ENCODE peak calls at places on chromosomes 6 and 20, in eight cellular contexts. One of them, this sample, is unnamed.

GRCh38 chr6:100160913-100161312 is 166.9 kb upstream of the MCHR2 start:
- DNase-seq in Peyer's patch: no peak
- DNase-seq in bronchial epithelial cell: no peak
- DNase-seq in fibroblast of mammary gland: no peak
- DNase-seq in cardiac muscle cell: no peak
- DNase-seq in skeletal muscle cell: no peak
- DNase-seq in GM23248: no peak
- DNase-seq in PC-9: no peak
- DNase-seq in this sample: no peak

GRCh38 chr6:140774080-140774505 is 1358.6 kb upstream of the GJE1 start:
- DNase-seq in Peyer's patch: no peak
- DNase-seq in bronchial epithelial cell: peak
- DNase-seq in fibroblast of mammary gland: peak
- DNase-seq in cardiac muscle cell: peak
- DNase-seq in skeletal muscle cell: peak
- DNase-seq in GM23248: peak
- DNase-seq in PC-9: no peak
- DNase-seq in this sample: no peak

GRCh38 chr6:33851959-33852358 is 48.2 kb upstream of the MLN start:
- DNase-seq in Peyer's patch: peak
- DNase-seq in bronchial epithelial cell: peak
- DNase-seq in fibroblast of mammary gland: peak
- DNase-seq in cardiac muscle cell: peak
- DNase-seq in skeletal muscle cell: no peak
- DNase-seq in GM23248: peak
- DNase-seq in PC-9: no peak
- DNase-seq in this sample: no peak

GRCh38 chr20:15111654-15112053 is 774.2 kb upstream of the FLRT3 start:
- DNase-seq in Peyer's patch: no peak
- DNase-seq in bronchial epithelial cell: no peak
- DNase-seq in fibroblast of mammary gland: no peak
- DNase-seq in cardiac muscle cell: no peak
- DNase-seq in skeletal muscle cell: no peak
- DNase-seq in GM23248: no peak
- DNase-seq in PC-9: no peak
- DNase-seq in this sample: no peak

GRCh38 chr20:63417213-63418120 is 55.0 kb downstream of the KCNQ2 start:
- DNase-seq in Peyer's patch: no peak
- DNase-seq in bronchial epithelial cell: no peak
- DNase-seq in fibroblast of mammary gland: no peak
- DNase-seq in cardiac muscle cell: no peak
- DNase-seq in skeletal muscle cell: no peak
- DNase-seq in GM23248: no peak
- DNase-seq in PC-9: no peak
- DNase-seq in this sample: no peak

GRCh38 chr6:101114703-101115102 is 233.6 kb upstream of the ASCC3 start:
- DNase-seq in Peyer's patch: peak
- DNase-seq in bronchial epithelial cell: peak
- DNase-seq in fibroblast of mammary gland: peak
- DNase-seq in cardiac muscle cell: peak
- DNase-seq in skeletal muscle cell: no peak
- DNase-seq in GM23248: peak
- DNase-seq in PC-9: no peak
- DNase-seq in this sample: peak

GRCh38 chr6:47414517-47415167 is 62.9 kb upstream of the CD2AP start:
- DNase-seq in Peyer's patch: no peak
- DNase-seq in bronchial epithelial cell: peak
- DNase-seq in fibroblast of mammary gland: peak
- DNase-seq in cardiac muscle cell: peak
- DNase-seq in skeletal muscle cell: no peak
- DNase-seq in GM23248: peak
- DNase-seq in PC-9: peak
- DNase-seq in this sample: peak

GRCh38 chr20:32112862-32113261 is 3.3 kb downstream of the TM9SF4 start:
- DNase-seq in Peyer's patch: peak
- DNase-seq in bronchial epithelial cell: peak
- DNase-seq in fibroblast of mammary gland: no peak
- DNase-seq in cardiac muscle cell: no peak
- DNase-seq in skeletal muscle cell: no peak
- DNase-seq in GM23248: no peak
- DNase-seq in PC-9: no peak
- DNase-seq in this sample: no peak

GRCh38 chr6:1960484-1961142 is 284.8 kb downstream of the GMDS start:
- DNase-seq in Peyer's patch: no peak
- DNase-seq in bronchial epithelial cell: peak
- DNase-seq in fibroblast of mammary gland: no peak
- DNase-seq in cardiac muscle cell: no peak
- DNase-seq in skeletal muscle cell: no peak
- DNase-seq in GM23248: no peak
- DNase-seq in PC-9: no peak
- DNase-seq in this sample: no peak

GRCh38 chr6:22636450-22636849 is 67.1 kb downstream of the HDGFL1 start:
- DNase-seq in Peyer's patch: no peak
- DNase-seq in bronchial epithelial cell: no peak
- DNase-seq in fibroblast of mammary gland: no peak
- DNase-seq in cardiac muscle cell: no peak
- DNase-seq in skeletal muscle cell: no peak
- DNase-seq in GM23248: no peak
- DNase-seq in PC-9: no peak
- DNase-seq in this sample: no peak

GRCh38 chr6:159929819-159930218 is 39.0 kb downstream of the MAS1 start:
- DNase-seq in Peyer's patch: no peak
- DNase-seq in bronchial epithelial cell: peak
- DNase-seq in fibroblast of mammary gland: no peak
- DNase-seq in cardiac muscle cell: peak
- DNase-seq in skeletal muscle cell: no peak
- DNase-seq in GM23248: no peak
- DNase-seq in PC-9: no peak
- DNase-seq in this sample: no peak

GRCh38 chr6:161418458-161418945 is 144.6 kb upstream of the AGPAT4 start:
- DNase-seq in Peyer's patch: no peak
- DNase-seq in bronchial epithelial cell: peak
- DNase-seq in fibroblast of mammary gland: peak
- DNase-seq in cardiac muscle cell: peak
- DNase-seq in skeletal muscle cell: peak
- DNase-seq in GM23248: peak
- DNase-seq in PC-9: peak
- DNase-seq in this sample: peak

GRCh38 chr6:166761801-166762200 is 134.8 kb upstream of the RPS6KA2 start:
- DNase-seq in Peyer's patch: no peak
- DNase-seq in bronchial epithelial cell: no peak
- DNase-seq in fibroblast of mammary gland: no peak
- DNase-seq in cardiac muscle cell: no peak
- DNase-seq in skeletal muscle cell: no peak
- DNase-seq in GM23248: no peak
- DNase-seq in PC-9: no peak
- DNase-seq in this sample: no peak

GRCh38 chr6:166754218-166755030 is 127.4 kb upstream of the RPS6KA2 start:
- DNase-seq in Peyer's patch: no peak
- DNase-seq in bronchial epithelial cell: no peak
- DNase-seq in fibroblast of mammary gland: no peak
- DNase-seq in cardiac muscle cell: no peak
- DNase-seq in skeletal muscle cell: no peak
- DNase-seq in GM23248: no peak
- DNase-seq in PC-9: no peak
- DNase-seq in this sample: no peak

GRCh38 chr6:166757226-166758135 is 130.4 kb upstream of the RPS6KA2 start:
- DNase-seq in Peyer's patch: no peak
- DNase-seq in bronchial epithelial cell: peak
- DNase-seq in fibroblast of mammary gland: peak
- DNase-seq in cardiac muscle cell: peak
- DNase-seq in skeletal muscle cell: peak
- DNase-seq in GM23248: peak
- DNase-seq in PC-9: no peak
- DNase-seq in this sample: no peak

GRCh38 chr6:166760288-166760687 is 133.2 kb upstream of the RPS6KA2 start:
- DNase-seq in Peyer's patch: no peak
- DNase-seq in bronchial epithelial cell: no peak
- DNase-seq in fibroblast of mammary gland: no peak
- DNase-seq in cardiac muscle cell: no peak
- DNase-seq in skeletal muscle cell: no peak
- DNase-seq in GM23248: no peak
- DNase-seq in PC-9: no peak
- DNase-seq in this sample: no peak

DNA sequence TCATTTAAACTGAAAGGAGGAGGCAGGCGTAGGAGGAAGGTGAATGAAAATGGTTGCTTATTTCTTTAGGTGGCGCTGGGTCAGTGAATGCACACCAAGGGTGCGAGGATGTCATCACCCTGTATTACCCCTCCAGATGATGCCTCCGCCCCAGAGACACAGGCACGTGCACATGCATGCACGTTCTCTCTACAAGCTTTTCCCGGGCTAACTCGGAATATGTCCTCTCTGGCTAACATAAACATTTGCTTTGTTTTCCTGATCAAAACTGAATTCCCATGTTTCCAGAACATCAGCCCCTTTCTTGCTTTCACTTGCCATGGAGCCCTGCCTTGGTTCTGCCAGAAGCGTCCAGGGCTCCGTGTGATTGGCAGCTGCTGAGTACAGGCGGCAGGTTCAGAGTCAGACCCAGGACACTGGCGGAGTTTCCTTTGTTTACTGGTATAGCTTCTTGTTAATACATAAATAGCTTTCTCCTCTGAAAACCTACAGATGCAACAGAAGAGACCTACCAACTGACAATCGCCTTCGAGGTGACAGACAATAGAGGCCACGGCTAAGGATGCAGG is 131.2 kb upstream of the RPS6KA2 start:
- DNase-seq in Peyer's patch: no peak
- DNase-seq in bronchial epithelial cell: no peak
- DNase-seq in fibroblast of mammary gland: no peak
- DNase-seq in cardiac muscle cell: no peak
- DNase-seq in skeletal muscle cell: no peak
- DNase-seq in GM23248: no peak
- DNase-seq in PC-9: no peak
- DNase-seq in this sample: no peak
- H3K4me3 ChIP-seq in Peyer's patch: no peak
- H3K4me3 ChIP-seq in bronchial epithelial cell: no peak
- H3K4me3 ChIP-seq in fibroblast of mammary gland: no peak
- H3K4me3 ChIP-seq in cardiac muscle cell: no peak
- H3K4me3 ChIP-seq in skeletal muscle cell: peak
- H3K4me3 ChIP-seq in GM23248: peak
- H3K4me3 ChIP-seq in PC-9: no peak
- H3K4me3 ChIP-seq in this sample: no peak

GRCh38 chr6:26071135-26071534 is 16.1 kb upstream of the HFE start:
- DNase-seq in Peyer's patch: no peak
- DNase-seq in bronchial epithelial cell: no peak
- DNase-seq in fibroblast of mammary gland: peak
- DNase-seq in cardiac muscle cell: peak
- DNase-seq in skeletal muscle cell: no peak
- DNase-seq in GM23248: peak
- DNase-seq in PC-9: no peak
- DNase-seq in this sample: no peak

GRCh38 chr6:26064619-26065257 is 22.5 kb upstream of the HFE start:
- DNase-seq in Peyer's patch: peak
- DNase-seq in bronchial epithelial cell: peak
- DNase-seq in fibroblast of mammary gland: peak
- DNase-seq in cardiac muscle cell: peak
- DNase-seq in skeletal muscle cell: no peak
- DNase-seq in GM23248: peak
- DNase-seq in PC-9: no peak
- DNase-seq in this sample: no peak

GRCh38 chr6:26067367-26067766 is 19.9 kb upstream of the HFE start:
- DNase-seq in Peyer's patch: no peak
- DNase-seq in bronchial epithelial cell: no peak
- DNase-seq in fibroblast of mammary gland: no peak
- DNase-seq in cardiac muscle cell: no peak
- DNase-seq in skeletal muscle cell: no peak
- DNase-seq in GM23248: no peak
- DNase-seq in PC-9: peak
- DNase-seq in this sample: no peak

GRCh38 chr6:26068036-26068435 is 19.2 kb upstream of the HFE start:
- DNase-seq in Peyer's patch: no peak
- DNase-seq in bronchial epithelial cell: no peak
- DNase-seq in fibroblast of mammary gland: no peak
- DNase-seq in cardiac muscle cell: no peak
- DNase-seq in skeletal muscle cell: no peak
- DNase-seq in GM23248: no peak
- DNase-seq in PC-9: no peak
- DNase-seq in this sample: no peak

GRCh38 chr6:26065952-26066380 is 21.3 kb upstream of the HFE start:
- DNase-seq in Peyer's patch: peak
- DNase-seq in bronchial epithelial cell: peak
- DNase-seq in fibroblast of mammary gland: peak
- DNase-seq in cardiac muscle cell: peak
- DNase-seq in skeletal muscle cell: no peak
- DNase-seq in GM23248: peak
- DNase-seq in PC-9: peak
- DNase-seq in this sample: peak
- H3K4me3 ChIP-seq in Peyer's patch: no peak
- H3K4me3 ChIP-seq in bronchial epithelial cell: no peak
- H3K4me3 ChIP-seq in fibroblast of mammary gland: peak
- H3K4me3 ChIP-seq in cardiac muscle cell: no peak
- H3K4me3 ChIP-seq in skeletal muscle cell: no peak
- H3K4me3 ChIP-seq in GM23248: peak
- H3K4me3 ChIP-seq in PC-9: no peak
- H3K4me3 ChIP-seq in this sample: no peak

DNA sequence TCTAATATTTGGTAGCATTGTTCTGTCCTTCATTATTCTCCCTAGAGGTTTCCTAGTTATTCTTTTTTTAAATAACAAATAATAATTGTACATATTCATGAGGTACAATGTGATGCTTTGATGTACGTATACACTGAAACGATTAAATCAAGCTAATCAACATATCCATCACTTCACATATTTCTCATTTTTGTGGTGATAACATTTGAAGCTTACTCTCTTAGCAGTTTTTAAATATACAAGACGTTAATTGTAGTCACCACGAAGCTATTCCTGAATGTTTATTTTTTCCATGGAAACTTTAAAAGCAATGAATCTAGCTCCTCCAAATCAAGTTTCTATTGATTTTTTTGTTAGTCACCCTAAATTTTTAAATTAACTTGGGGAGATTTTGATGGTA is 116.5 kb upstream of the PRND start:
- DNase-seq in Peyer's patch: no peak
- DNase-seq in bronchial epithelial cell: no peak
- DNase-seq in fibroblast of mammary gland: no peak
- DNase-seq in cardiac muscle cell: no peak
- DNase-seq in skeletal muscle cell: no peak
- DNase-seq in GM23248: no peak
- DNase-seq in PC-9: no peak
- DNase-seq in this sample: no peak
- H3K4me3 ChIP-seq in Peyer's patch: no peak
- H3K4me3 ChIP-seq in bronchial epithelial cell: no peak
- H3K4me3 ChIP-seq in fibroblast of mammary gland: no peak
- H3K4me3 ChIP-seq in cardiac muscle cell: no peak
- H3K4me3 ChIP-seq in skeletal muscle cell: no peak
- H3K4me3 ChIP-seq in GM23248: no peak
- H3K4me3 ChIP-seq in PC-9: no peak
- H3K4me3 ChIP-seq in this sample: no peak

DNA sequence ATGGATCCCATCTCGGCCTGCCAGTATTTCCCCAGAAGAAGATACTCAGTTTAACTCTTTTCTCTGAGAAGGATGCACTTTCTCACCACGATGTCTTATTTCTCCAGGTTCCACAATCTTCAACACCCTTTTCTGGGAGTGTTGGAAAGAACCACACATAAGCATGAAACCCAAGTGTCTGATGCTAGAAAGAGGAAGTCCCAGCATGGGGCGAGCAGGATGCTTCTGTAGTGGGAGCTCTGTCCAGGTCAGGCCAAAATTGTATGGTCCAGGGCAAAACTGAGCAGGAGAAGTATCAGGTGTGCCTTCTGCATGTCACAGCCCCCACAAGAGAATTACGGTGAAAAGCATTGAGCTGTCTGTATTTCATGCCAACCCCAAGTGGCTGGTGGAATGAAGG is 11.0 kb downstream of the TREM1 start:
- DNase-seq in Peyer's patch: no peak
- DNase-seq in bronchial epithelial cell: no peak
- DNase-seq in fibroblast of mammary gland: no peak
- DNase-seq in cardiac muscle cell: no peak
- DNase-seq in skeletal muscle cell: no peak
- DNase-seq in GM23248: no peak
- DNase-seq in PC-9: no peak
- DNase-seq in this sample: no peak
- H3K4me3 ChIP-seq in Peyer's patch: no peak
- H3K4me3 ChIP-seq in bronchial epithelial cell: no peak
- H3K4me3 ChIP-seq in fibroblast of mammary gland: no peak
- H3K4me3 ChIP-seq in cardiac muscle cell: no peak
- H3K4me3 ChIP-seq in skeletal muscle cell: no peak
- H3K4me3 ChIP-seq in GM23248: no peak
- H3K4me3 ChIP-seq in PC-9: no peak
- H3K4me3 ChIP-seq in this sample: no peak

This sample was measured in SJSA1.